ENCODE peak calls at places on chromosomes 5 and 9, in four cellular contexts. M is tibial nerve; K is CD8-positive, alpha-beta memory T cell; C is K562. Q is an unnamed sample.

GRCh38 chr9:114156658-114157421 is 1.5 kb downstream of the COL27A1 start:
- DNase-seq in M (peak; percentile 37), C (no peak), K (no peak), Q (no peak)

GRCh38 chr5:55509768-55510522 is 24.8 kb downstream of the PLPP1 start:
- DNase-seq in K (no peak), M (no peak), C (no peak), Q (no peak)

GRCh38 chr5:119398713-119399492 is 43.1 kb downstream of the TNFAIP8 start:
- DNase-seq in C (no peak), M (peak; percentile 46), K (no peak), Q (no peak)

GRCh38 chr5:164153469-164154172 is 648.2 kb downstream of the MAT2B start:
- DNase-seq in K (no peak), M (no peak), C (no peak), Q (no peak)

GRCh38 chr5:21709766-21710165 is 1143.4 kb downstream of the CDH12 start:
- DNase-seq in M (no peak), C (no peak), K (no peak), Q (no peak)

GRCh38 chr5:177362871-177363507 is 5.3 kb downstream of the RGS14 start:
- DNase-seq in K (peak; percentile 76), C (peak; percentile 83), M (peak; percentile 43), Q (no peak)

GRCh38 chr9:82223442-82223841 is 234.9 kb downstream of the SPATA31D1 start:
- DNase-seq in K (no peak), M (no peak), C (no peak), Q (no peak)

GRCh38 chr5:73822989-73823339 is 197.0 kb downstream of the ARHGEF28 start:
- DNase-seq in K (no peak), C (no peak), M (no peak), Q (no peak)

GRCh38 chr5:134584662-134585061 is 48.0 kb downstream of the SAR1B start:
- DNase-seq in K (no peak), M (no peak), C (no peak), Q (no peak)

GRCh38 chr5:14458414-14458813 is 123.2 kb upstream of the OTULINL start:
- DNase-seq in M (no peak), K (no peak), C (no peak), Q (no peak)

GRCh38 chr5:141483842-141484241 is 988 bp upstream of the PCDHGC4 start:
- DNase-seq in M (no peak), C (peak; percentile 3), K (no peak), Q (no peak)

GRCh38 chr5:139446956-139447779 is 7.8 kb upstream of the DNAJC18 start:
- DNase-seq in M (no peak), C (no peak), K (no peak), Q (no peak)

GRCh38 chr9:28853487-28853886 is 1280.2 kb upstream of the C9orf72 start:
- DNase-seq in M (no peak), C (no peak), K (no peak), Q (no peak)

GRCh38 chr5:1110930-1111726 is 735 bp downstream of the SLC12A7 start:
- DNase-seq in K (peak; percentile 14), C (peak; percentile 73), M (no peak), Q (no peak)

GRCh38 chr9:84296146-84296843 is 44.3 kb downstream of the SLC28A3 start:
- DNase-seq in K (no peak), C (no peak), M (no peak), Q (no peak)

GRCh38 chr5:169190860-169191259 is 110.1 kb downstream of the SLIT3 start:
- DNase-seq in M (no peak), K (no peak), C (no peak), Q (no peak)

GRCh38 chr5:89556215-89557009 is 673.4 kb upstream of the MEF2C start:
- DNase-seq in C (no peak), K (no peak), M (no peak), Q (no peak)

GRCh38 chr9:107683566-107683965 is 194.0 kb upstream of the KLF4 start:
- DNase-seq in C (no peak), M (no peak), K (no peak), Q (no peak)

GRCh38 chr9:31136524-31136923 is 1247.9 kb upstream of the ACO1 start:
- DNase-seq in C (no peak), M (no peak), K (no peak), Q (no peak)

GRCh38 chr5:73067213-73067612 is 53.2 kb upstream of the TMEM171 start:
- DNase-seq in M (no peak), K (no peak), C (no peak), Q (no peak)

GRCh38 chr5:164010900-164011299 is 505.5 kb downstream of the MAT2B start:
- DNase-seq in M (no peak), C (no peak), K (no peak), Q (no peak)

GRCh38 chr5:170143091-170143490 is 37.4 kb downstream of the FOXI1 start:
- DNase-seq in K (no peak), C (no peak), M (no peak), Q (no peak)

GRCh38 chr9:72022846-72023245 is 37.6 kb downstream of the C9orf57 start:
- DNase-seq in K (no peak), M (no peak), C (no peak), Q (no peak)

GRCh38 chr5:132549586-132549985 is 6.3 kb upstream of the IL5 start:
- DNase-seq in K (no peak), M (no peak), C (no peak), Q (no peak)
- H3K4me1 ChIP-seq in K (no peaks in the 10 kb centered on the region), M (no peaks in the 10 kb centered on the region), C (no peaks in the 10 kb centered on the region), Q (no peaks in the 10 kb centered on the region)

DNA sequence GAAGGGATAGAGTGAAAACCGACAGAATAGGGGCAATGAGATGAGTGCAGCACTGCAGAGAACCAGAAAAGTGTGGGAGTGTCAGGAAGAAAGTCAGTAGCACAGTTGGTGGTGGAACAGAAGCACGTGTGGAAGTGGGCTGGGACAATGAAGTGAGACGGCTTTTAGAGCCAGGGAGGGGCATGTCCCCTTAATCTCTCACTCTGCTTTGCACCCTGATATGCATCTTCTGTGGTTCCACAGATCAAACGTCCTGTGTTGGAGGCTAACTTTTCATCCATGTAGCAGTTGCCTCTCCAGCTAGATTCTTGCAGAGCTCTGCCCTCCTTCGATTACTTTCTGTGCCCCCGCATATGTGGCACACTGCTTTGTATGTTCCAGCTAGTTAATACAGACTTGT is 163.6 kb downstream of the DOCK8 start:
- DNase-seq in K (no peak), C (no peak), M (no peak), Q (no peak)
- H3K36me3 ChIP-seq in K (peaks cover 62% of the 10 kb centered on the region), C (peaks cover 66% of the 10 kb centered on the region), M (no peaks in the 10 kb centered on the region), Q (no peaks in the 10 kb centered on the region)

GRCh38 chr9:14251146-14252071 is 62.5 kb downstream of the NFIB start:
- DNase-seq in M (peak; percentile 56), K (no peak), C (no peak), Q (no peak)
- H3K4me3 ChIP-seq in M (no peak overlapping the region), K (no peak overlapping the region), C (no peak overlapping the region), Q (no peak overlapping the region)

DNA sequence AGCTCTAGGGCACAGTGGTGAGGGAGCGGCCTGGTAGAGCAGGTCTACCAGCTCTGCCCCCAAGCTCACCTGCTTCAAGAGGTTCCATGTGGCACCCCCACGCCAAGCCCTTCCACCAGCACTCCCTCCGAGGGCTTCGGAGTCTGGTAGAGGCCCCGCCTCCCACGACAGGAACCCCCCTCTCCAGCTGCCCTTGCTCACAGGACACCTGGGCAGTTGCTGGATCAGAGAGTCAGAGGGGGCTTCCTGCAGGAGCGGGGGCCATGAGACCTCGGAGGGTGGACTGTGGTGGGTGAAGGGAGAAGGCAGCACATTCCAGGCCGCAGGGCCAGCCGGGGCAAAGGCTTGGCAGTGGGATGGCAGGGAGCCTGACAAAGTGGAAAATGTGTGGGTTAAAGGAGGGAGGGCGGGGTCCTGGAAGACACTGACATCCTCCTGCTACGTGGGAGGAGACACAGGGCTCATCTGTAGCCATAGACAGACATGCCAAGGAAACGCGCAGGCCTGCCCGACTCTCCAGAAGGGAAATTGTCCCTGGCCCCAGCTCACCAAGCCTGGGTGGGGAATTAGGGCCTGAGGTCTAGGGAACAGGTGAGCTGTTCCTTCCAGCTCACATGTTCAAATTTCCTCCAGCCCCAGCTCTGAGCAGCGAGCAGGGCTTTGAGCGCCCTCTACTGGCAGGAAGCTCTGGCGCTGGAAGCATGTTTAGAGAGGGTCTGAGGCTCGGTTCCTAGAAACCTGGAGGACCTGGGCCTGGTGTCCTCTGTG is 74.2 kb downstream of the NTNG2 start:
- DNase-seq in M (peak; percentile 76), C (peak; percentile 82), K (peak; percentile 67), Q (peak; percentile 74)
- H3K4me1 ChIP-seq in M (peaks cover 11% of the 10 kb centered on the region), C (peaks cover 32% of the 10 kb centered on the region), K (peaks cover 13% of the 10 kb centered on the region), Q (peaks cover 8% of the 10 kb centered on the region)

GRCh38 chr9:116360974-116361373 is 207.4 kb downstream of the PAPPA start:
- DNase-seq in M (no peak), K (no peak), C (no peak), Q (no peak)
- H3K36me3 ChIP-seq in M (no peaks in the 10 kb centered on the region), K (no peaks in the 10 kb centered on the region), C (no peaks in the 10 kb centered on the region), Q (no peaks in the 10 kb centered on the region)

GRCh38 chr5:56829137-56829536 is 13.8 kb downstream of the MAP3K1 start:
- DNase-seq in M (no peak), K (peak; percentile 43), C (no peak), Q (no peak)
- H3K4me3 ChIP-seq in M (no peak overlapping the region), K (peak overlapping the region; percentile 37), C (no peak overlapping the region), Q (no peak overlapping the region)

GRCh38 chr5:116506448-116506847 is 68.2 kb downstream of the SEMA6A start:
- DNase-seq in C (no peak), M (no peak), K (no peak), Q (no peak)

GRCh38 chr5:116504593-116504992 is 70.0 kb downstream of the SEMA6A start:
- DNase-seq in C (no peak), M (no peak), K (no peak), Q (no peak)

GRCh38 chr5:116507941-116508655 is 66.5 kb downstream of the SEMA6A start:
- DNase-seq in K (no peak), M (peak; percentile 7), C (no peak), Q (no peak)

GRCh38 chr5:116508835-116509234 is 65.8 kb downstream of the SEMA6A start:
- DNase-seq in C (no peak), M (no peak), K (no peak), Q (no peak)

GRCh38 chr5:116507051-116507537 is 67.5 kb downstream of the SEMA6A start:
- DNase-seq in C (no peak), K (no peak), M (no peak), Q (no peak)
- H3K4me1 ChIP-seq in C (no peaks in the 10 kb centered on the region), K (no peaks in the 10 kb centered on the region), M (peaks cover 26% of the 10 kb centered on the region), Q (peaks cover 4% of the 10 kb centered on the region)

GRCh38 chr9:133055788-133056420 is 5.9 kb upstream of the CEL start:
- DNase-seq in C (no peak), K (no peak), M (no peak), Q (no peak)
- H3K36me3 ChIP-seq in C (peaks cover 72% of the 10 kb centered on the region), K (peaks cover 5% of the 10 kb centered on the region), M (no peaks in the 10 kb centered on the region), Q (peaks cover 46% of the 10 kb centered on the region)